ENCODE peak calls at places on chromosomes 2 and 18, in five cellular contexts. Q is H9, L is mesenchymal stem cell, Y is trophoblast cell, W is H1. R is an unnamed sample.

GRCh38 chr2:205685314-205686230 is 3.3 kb downstream of the NRP2 start:
- DNase-seq in W (peak), L (peak), Y (peak), Q (peak), R (no peak)

GRCh38 chr2:68936889-68937288 is 15.8 kb downstream of the GKN2 start:
- DNase-seq in W (no peak), Q (no peak), Y (no peak), L (no peak), R (no peak)

GRCh38 chr2:213065583-213066444 is 85.6 kb downstream of the IKZF2 start:
- DNase-seq in L (peak), Q (peak), W (no peak), Y (no peak), R (no peak)

GRCh38 chr2:198991431-198991830 is 466.3 kb downstream of the SATB2 start:
- DNase-seq in Q (no peak), W (no peak), L (no peak), Y (no peak), R (no peak)

GRCh38 chr2:187349328-187349944 is 98.6 kb downstream of the CALCRL start:
- DNase-seq in Y (no peak), W (no peak), L (no peak), Q (no peak), R (no peak)

GRCh38 chr2:58427572-58428285 is 186.6 kb upstream of the FANCL start:
- DNase-seq in W (peak), Y (no peak), Q (peak), L (peak), R (peak)

GRCh38 chr2:166494140-166494544 is at the start of gene SCN7A:
- DNase-seq in L (peak), W (peak), Y (no peak), Q (peak), R (peak)

GRCh38 chr2:27296466-27296865 is 11.8 kb downstream of the UCN start:
- DNase-seq in Y (no peak), Q (no peak), W (no peak), L (no peak), R (no peak)

GRCh38 chr18:69908838-69909237 is 38.8 kb downstream of the CD226 start:
- DNase-seq in Q (no peak), W (no peak), L (no peak), Y (no peak), R (no peak)

GRCh38 chr2:60466161-60466702 is 87.2 kb downstream of the BCL11A start:
- DNase-seq in Q (no peak), L (no peak), W (no peak), Y (no peak), R (no peak)

GRCh38 chr2:39488450-39488849 is 51.4 kb upstream of the MAP4K3 start:
- DNase-seq in Y (peak), W (no peak), L (peak), Q (no peak), R (no peak)

GRCh38 chr2:73611193-73611592 is 31.0 kb downstream of the NAT8 start:
- DNase-seq in Q (no peak), W (no peak), Y (no peak), L (no peak), R (no peak)
- H2BK12ac ChIP-seq in Q (no peak), W (no peak), Y (no peak), L (no peak), R (no peak)

GRCh38 chr2:215461836-215462532 is 26.1 kb upstream of the FN1 start:
- DNase-seq in Q (no peak), W (no peak), Y (no peak), L (peak), R (no peak)
- H2AK5ac ChIP-seq in Q (no peak), W (no peak), Y (peak), L (peak), R (no peak)

GRCh38 chr18:40088130-40088529 is 1866.9 kb upstream of the PIK3C3 start:
- DNase-seq in Q (no peak), Y (no peak), L (no peak), W (no peak), R (no peak)
- H2BK12ac ChIP-seq in Q (no peak), Y (no peak), L (no peak), W (no peak), R (no peak)

GRCh38 chr18:3665187-3665586 is 215.2 kb downstream of the TGIF1 start:
- DNase-seq in Y (no peak), W (no peak), Q (no peak), L (no peak), R (no peak)

GRCh38 chr18:3666526-3667254 is 216.7 kb downstream of the TGIF1 start:
- DNase-seq in Q (no peak), L (no peak), Y (no peak), W (no peak), R (no peak)

GRCh38 chr18:3669376-3669775 is 219.4 kb downstream of the TGIF1 start:
- DNase-seq in L (no peak), Y (no peak), Q (no peak), W (no peak), R (no peak)

GRCh38 chr18:3665780-3666525 is 216.0 kb downstream of the TGIF1 start:
- DNase-seq in L (peak), Q (peak), W (peak), Y (peak), R (peak)

GRCh38 chr18:3667255-3668137 is 217.5 kb downstream of the TGIF1 start:
- DNase-seq in Y (no peak), W (no peak), L (no peak), Q (no peak), R (no peak)
- H2AK5ac ChIP-seq in Y (peak), W (no peak), L (peak), Q (no peak), R (no peak)

GRCh38 chr2:114222331-114222730 is 220.1 kb upstream of the DPP10 start:
- DNase-seq in L (no peak), Q (no peak), W (no peak), Y (no peak), R (no peak)
- H2BK12ac ChIP-seq in L (no peak), Q (no peak), W (no peak), Y (no peak), R (no peak)

GRCh38 chr2:230794472-230794871 is 70.3 kb upstream of the ITM2C start:
- DNase-seq in Q (no peak), W (no peak), L (peak), Y (peak), R (no peak)

GRCh38 chr2:230797515-230798495 is 66.9 kb upstream of the ITM2C start:
- DNase-seq in Q (no peak), W (no peak), Y (peak), L (peak), R (no peak)

GRCh38 chr2:230795856-230796255 is 68.9 kb upstream of the ITM2C start:
- DNase-seq in Y (no peak), Q (no peak), W (no peak), L (no peak), R (no peak)

GRCh38 chr2:230798769-230799399 is 65.9 kb upstream of the ITM2C start:
- DNase-seq in Q (no peak), L (peak), W (no peak), Y (peak), R (peak)

GRCh38 chr2:230796280-230796862 is 68.4 kb upstream of the ITM2C start:
- DNase-seq in Y (no peak), Q (no peak), L (peak), W (no peak), R (no peak)
- H2AK5ac ChIP-seq in Y (no peak), Q (no peak), L (peak), W (no peak), R (no peak)

DNA sequence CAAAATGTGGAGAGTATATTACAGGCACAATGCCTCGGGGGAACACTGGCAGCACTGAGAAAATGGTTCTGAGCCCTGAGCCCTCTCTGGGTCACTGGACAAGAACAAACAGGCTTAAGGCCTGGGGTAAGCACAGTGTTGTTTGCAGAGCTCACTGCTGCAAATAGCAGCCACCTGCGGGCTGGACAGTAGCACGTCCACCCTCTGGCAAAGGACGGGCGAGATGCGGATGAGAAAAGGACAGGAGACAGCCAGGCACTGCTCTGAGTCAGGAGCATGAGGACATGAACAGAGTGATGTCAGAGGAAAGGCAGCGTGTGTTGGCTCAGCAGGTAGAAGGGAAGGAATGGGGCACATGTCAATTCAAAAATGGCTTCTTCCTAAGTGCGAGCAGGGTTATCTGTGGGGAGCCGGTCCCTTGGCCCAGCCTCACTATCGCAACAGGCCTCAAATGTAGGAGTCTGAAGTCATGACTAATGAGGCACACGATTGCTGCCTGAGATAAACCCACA is 25.9 kb upstream of the NEB start:
- DNase-seq in L (no peak), Y (peak), Q (no peak), W (no peak), R (peak)
- H2BK12ac ChIP-seq in L (no peak), Y (no peak), Q (no peak), W (no peak), R (no peak)

GRCh38 chr2:127104166-127104660 is 2.7 kb downstream of the BIN1 start:
- DNase-seq in L (no peak), Q (peak), Y (no peak), W (no peak), R (no peak)
- H2AK5ac ChIP-seq in L (peak), Q (no peak), Y (no peak), W (peak), R (peak)